ENCODE peak calls at places on chromosomes 11 and 22, in eight cellular contexts. H, S, G, D, A, I, R and L are unnamed samples.
A peak's percentile ranks its signal among the peaks of the same experiment; 100 is the strongest.

GRCh38 chr22:32245042-32245441 is 10.1 kb downstream of the SLC5A4 start:
- ATAC-seq in H (no peak), S (no peak), G (peak; percentile 90), D (peak; percentile 33), A (no peak), I (no peak), R (no peak), L (no peak)

GRCh38 chr11:4181780-4182721 is 87.5 kb downstream of the RRM1 start:
- ATAC-seq in H (no peak), S (peak; percentile 64), G (peak; percentile 97), D (peak; percentile 96), A (peak; percentile 83), I (peak; percentile 84), R (peak; percentile 77), L (peak; percentile 90)

GRCh38 chr11:13117344-13117743 is 108.2 kb downstream of the RASSF10 start:
- ATAC-seq in H (no peak), S (no peak), G (no peak), D (no peak), A (no peak), I (no peak), R (no peak), L (peak; percentile 42)

GRCh38 chr22:23818541-23818940 is 20.3 kb downstream of the DERL3 start:
- ATAC-seq in H (no peak), S (no peak), G (no peak), D (no peak), A (no peak), I (no peak), R (no peak), L (no peak)

GRCh38 chr11:65525659-65526480 is 987 bp downstream of the SCYL1 start:
- ATAC-seq in H (no peak), S (no peak), G (no peak), D (no peak), A (no peak), I (no peak), R (no peak), L (no peak)

GRCh38 chr11:121159721-121160120 is 58.7 kb downstream of the TECTA start:
- ATAC-seq in H (no peak), S (no peak), G (no peak), D (no peak), A (no peak), I (no peak), R (no peak), L (no peak)

GRCh38 chr22:27499121-27499520 is 302.4 kb downstream of the MN1 start:
- ATAC-seq in H (no peak), S (no peak), G (peak; percentile 62), D (no peak), A (no peak), I (peak; percentile 10), R (no peak), L (no peak)

GRCh38 chr11:118227865-118228785 is 3.3 kb upstream of the JAML start:
- ATAC-seq in H (no peak), S (peak; percentile 70), G (no peak), D (peak; percentile 62), A (peak; percentile 14), I (peak; percentile 48), R (peak; percentile 31), L (peak; percentile 11)

GRCh38 chr22:45896153-45896951 is 80.6 kb downstream of the WNT7B start:
- ATAC-seq in H (no peak), S (peak; percentile 31), G (no peak), D (peak; percentile 89), A (no peak), I (peak; percentile 77), R (no peak), L (peak; percentile 79)

GRCh38 chr11:67458266-67458665 is 3.1 kb downstream of the CABP4 start:
- ATAC-seq in H (no peak), S (no peak), G (no peak), D (no peak), A (no peak), I (no peak), R (no peak), L (no peak)

GRCh38 chr11:67082071-67082791 is 25.6 kb downstream of the RHOD start:
- ATAC-seq in H (peak; percentile 35), S (no peak), G (peak; percentile 21), D (peak; percentile 14), A (peak; percentile 28), I (no peak), R (peak; percentile 62), L (peak; percentile 22)

GRCh38 chr11:11416502-11416901 is 63.5 kb upstream of the CSNK2A3 start:
- ATAC-seq in H (no peak), S (peak; percentile 59), G (no peak), D (peak; percentile 60), A (no peak), I (peak; percentile 49), R (peak; percentile 30), L (no peak)

GRCh38 chr11:62889126-62889483 is 8.4 kb downstream of the SLC3A2 start:
- ATAC-seq in H (no peak), S (no peak), G (no peak), D (no peak), A (no peak), I (no peak), R (no peak), L (no peak)